ENCODE peak calls at places on chromosomes 6 and 20, in ten cellular contexts. N is neural progenitor cell, B is endodermal cell, D is lower leg skin, F is skeletal muscle cell, K is cardiac fibroblast, Z is psoas muscle, U is HCT116, M is mesenchymal stem cell, Q is ovary. R is an unnamed sample.

GRCh38 chr6:3609388-3609787 is 142.1 kb downstream of the PXDC1 start:
- DNase-seq in N (no peak), B (no peak), D (no peak), F (no peak), K (no peak), Z (no peak), U (no peak), M (no peak), Q (no peak), R (no peak)

GRCh38 chr6:1170793-1171192 is 141.1 kb upstream of the FOXQ1 start:
- DNase-seq in N (no peak), B (no peak), D (no peak), F (peak), K (no peak), Z (no peak), U (no peak), M (no peak), Q (no peak), R (no peak)

GRCh38 chr20:19974621-19975435 is 42.3 kb upstream of the NAA20 start:
- DNase-seq in N (no peak), B (no peak), D (peak), F (peak), K (peak), Z (peak), U (no peak), M (peak), Q (peak), R (no peak)

GRCh38 chr6:111190637-111191036 is 103.3 kb downstream of the SLC16A10 start:
- DNase-seq in N (no peak), B (no peak), D (no peak), F (no peak), K (no peak), Z (no peak), U (no peak), M (no peak), Q (no peak), R (no peak)

GRCh38 chr6:137223370-137224131 is 4.4 kb upstream of the IFNGR1 start:
- DNase-seq in N (no peak), B (no peak), D (peak), F (peak), K (peak), Z (no peak), U (no peak), M (peak), Q (no peak), R (no peak)

GRCh38 chr20:53839423-53840176 is 230.8 kb downstream of the BCAS1 start:
- DNase-seq in N (no peak), B (no peak), D (no peak), F (no peak), K (no peak), Z (no peak), U (no peak), M (no peak), Q (no peak), R (peak)

GRCh38 chr6:25166955-25167753 is 112.0 kb upstream of the CARMIL1 start:
- DNase-seq in N (no peak), B (no peak), D (no peak), F (no peak), K (no peak), Z (no peak), U (no peak), M (no peak), Q (no peak), R (no peak)

GRCh38 chr20:53621482-53622246 is 28.0 kb upstream of the ZNF217 start:
- DNase-seq in N (no peak), B (peak), D (peak), F (peak), K (peak), Z (peak), U (peak), M (peak), Q (peak), R (no peak)

GRCh38 chr6:166904101-166904746 is 52.1 kb downstream of the RNASET2 start:
- DNase-seq in N (peak), B (peak), D (no peak), F (no peak), K (no peak), Z (no peak), U (no peak), M (no peak), Q (no peak), R (no peak)

GRCh38 chr6:132298344-132298949 is 102.8 kb downstream of the MOXD1 start:
- DNase-seq in N (peak), B (peak), D (peak), F (no peak), K (peak), Z (no peak), U (peak), M (peak), Q (no peak), R (peak)

GRCh38 chr20:42740191-42740870 is 449.4 kb downstream of the PTPRT start:
- DNase-seq in N (no peak), B (no peak), D (no peak), F (no peak), K (no peak), Z (no peak), U (no peak), M (no peak), Q (no peak), R (no peak)

GRCh38 chr20:11454966-11455799 is 462.5 kb upstream of the BTBD3 start:
- DNase-seq in N (no peak), B (no peak), D (no peak), F (no peak), K (peak), Z (no peak), U (peak), M (peak), Q (no peak), R (no peak)

GRCh38 chr6:163533443-163533842 is 118.9 kb downstream of the QKI start:
- DNase-seq in N (no peak), B (no peak), D (no peak), F (peak), K (peak), Z (no peak), U (no peak), M (peak), Q (no peak), R (no peak)

GRCh38 chr6:98875375-98875774 is 41.0 kb downstream of the POU3F2 start:
- DNase-seq in N (no peak), B (no peak), D (no peak), F (no peak), K (no peak), Z (no peak), U (no peak), M (no peak), Q (peak), R (no peak)

GRCh38 chr20:63497946-63498935 is 642 bp downstream of the EEF1A2 start:
- DNase-seq in N (no peak), B (peak), D (no peak), F (no peak), K (peak), Z (peak), U (no peak), M (peak), Q (no peak), R (no peak)

GRCh38 chr6:37381579-37381978 is 27.8 kb downstream of the RNF8 start:
- DNase-seq in N (peak), B (peak), D (no peak), F (no peak), K (peak), Z (no peak), U (peak), M (peak), Q (no peak), R (peak)

DNA sequence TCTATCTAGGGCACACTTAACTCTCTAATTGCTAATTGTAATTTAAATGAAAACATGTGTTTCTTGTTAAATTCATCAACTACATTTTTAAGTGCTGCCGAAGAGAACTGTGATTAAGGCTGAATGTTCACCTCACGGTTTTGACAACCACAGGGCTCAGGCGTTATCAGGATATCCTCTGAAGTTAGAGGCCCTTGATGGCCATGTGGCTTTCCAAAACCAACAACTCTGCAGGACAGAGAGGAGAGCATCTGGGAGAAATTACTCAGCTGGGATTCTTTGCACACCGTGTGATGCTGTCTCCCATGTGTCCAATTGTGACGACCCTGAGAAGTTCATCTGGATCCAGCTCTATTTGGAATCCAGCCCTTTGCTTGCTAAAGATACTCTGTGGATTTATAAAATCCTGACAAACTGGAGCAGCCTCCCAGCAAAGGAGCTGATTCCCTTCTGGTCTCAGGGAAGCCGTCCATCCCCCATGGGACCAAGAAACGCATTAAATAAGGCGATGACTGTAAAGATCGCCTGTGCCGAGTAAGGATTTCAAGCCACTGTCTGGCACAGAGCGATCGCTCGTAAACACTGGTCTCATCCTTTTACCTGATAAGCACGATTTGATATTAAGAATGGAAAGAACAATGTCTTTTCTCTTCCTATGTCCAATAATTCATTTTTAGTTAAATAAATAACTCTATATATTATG is 401.1 kb downstream of the CD83 start:
- DNase-seq in N (no peak), B (no peak), D (no peak), F (no peak), K (peak), Z (no peak), U (no peak), M (no peak), Q (no peak), R (no peak)
- H3K4me3 ChIP-seq in N (no peak), B (no peak), D (no peak), F (no peak), K (no peak), Z (no peak), U (no peak), M (peak), Q (no peak), R (no peak)

GRCh38 chr20:36543187-36544133 is 2.1 kb downstream of the MYL9 start:
- DNase-seq in N (no peak), B (peak), D (peak), F (peak), K (peak), Z (peak), U (no peak), M (peak), Q (peak), R (no peak)
- H3K4me3 ChIP-seq in N (no peak), B (peak), D (no peak), F (peak), K (peak), Z (peak), U (no peak), M (peak), Q (peak), R (no peak)

GRCh38 chr20:57022306-57022705 is 244.1 kb downstream of the BMP7 start:
- DNase-seq in N (peak), B (peak), D (no peak), F (no peak), K (no peak), Z (no peak), U (peak), M (no peak), Q (no peak), R (no peak)
- H3K4me3 ChIP-seq in N (no peak), B (no peak), D (no peak), F (no peak), K (no peak), Z (no peak), U (no peak), M (no peak), Q (no peak), R (no peak)

GRCh38 chr6:27668442-27669275 is 195.8 kb upstream of the ZNF184 start:
- DNase-seq in N (peak), B (peak), D (no peak), F (no peak), K (peak), Z (no peak), U (peak), M (peak), Q (peak), R (no peak)

GRCh38 chr6:27667651-27668441 is 194.9 kb upstream of the ZNF184 start:
- DNase-seq in N (peak), B (peak), D (no peak), F (no peak), K (peak), Z (no peak), U (no peak), M (peak), Q (no peak), R (no peak)

GRCh38 chr6:27672113-27672799 is 199.4 kb upstream of the ZNF184 start:
- DNase-seq in N (peak), B (peak), D (no peak), F (no peak), K (peak), Z (no peak), U (peak), M (peak), Q (peak), R (peak)

GRCh38 chr6:27669278-27669797 is 196.4 kb upstream of the ZNF184 start:
- DNase-seq in N (peak), B (no peak), D (no peak), F (no peak), K (no peak), Z (no peak), U (no peak), M (peak), Q (no peak), R (no peak)

GRCh38 chr6:27669798-27670301 is 196.9 kb upstream of the ZNF184 start:
- DNase-seq in N (peak), B (peak), D (no peak), F (no peak), K (no peak), Z (no peak), U (no peak), M (peak), Q (no peak), R (no peak)
- H3K4me3 ChIP-seq in N (peak), B (peak), D (no peak), F (peak), K (peak), Z (no peak), U (no peak), M (peak), Q (peak), R (no peak)